ENCODE peak calls at places on chromosomes 5 and 9, in eight cellular contexts. A, T, O, B, W, F, J and H are unnamed samples.

GRCh38 chr9:95508968-95509850 is 7.6 kb downstream of the PTCH1 start:
- DNase-seq in A (peak), T (peak), O (peak), B (peak), W (peak), F (peak), J (peak), H (peak)

GRCh38 chr5:155079698-155080097 is 66.1 kb downstream of the KIF4B start:
- DNase-seq in A (no peak), T (no peak), O (no peak), B (no peak), W (no peak), F (no peak), J (no peak), H (no peak)

GRCh38 chr9:36132081-36132480 is 4.5 kb upstream of the GLIPR2 start:
- DNase-seq in A (no peak), T (no peak), O (no peak), B (no peak), W (no peak), F (no peak), J (no peak), H (no peak)

GRCh38 chr9:79201641-79202040 is 370.1 kb upstream of the TLE4 start:
- DNase-seq in A (no peak), T (no peak), O (no peak), B (no peak), W (no peak), F (no peak), J (no peak), H (no peak)

GRCh38 chr9:2765250-2765880 is 48.1 kb downstream of the KCNV2 start:
- DNase-seq in A (no peak), T (no peak), O (no peak), B (peak), W (no peak), F (no peak), J (no peak), H (peak)

GRCh38 chr5:54518146-54519082 is 855 bp downstream of the SNX18 start:
- DNase-seq in A (peak), T (no peak), O (no peak), B (no peak), W (peak), F (no peak), J (peak), H (peak)

GRCh38 chr5:57276353-57276752 is 102.5 kb downstream of the GPBP1 start:
- DNase-seq in A (no peak), T (no peak), O (no peak), B (no peak), W (no peak), F (no peak), J (no peak), H (peak)

GRCh38 chr9:22374021-22374420 is 72.6 kb upstream of the DMRTA1 start:
- DNase-seq in A (no peak), T (peak), O (no peak), B (no peak), W (no peak), F (no peak), J (no peak), H (no peak)

GRCh38 chr9:91164724-91165520 is 196.8 kb downstream of the AUH start:
- DNase-seq in A (no peak), T (no peak), O (no peak), B (no peak), W (peak), F (no peak), J (peak), H (peak)

GRCh38 chr5:106423109-106423897 is 1247.4 kb downstream of the EFNA5 start:
- DNase-seq in A (no peak), T (no peak), O (no peak), B (no peak), W (no peak), F (no peak), J (no peak), H (peak)

GRCh38 chr9:113682297-113682771 is 193.8 kb upstream of the ZNF618 start:
- DNase-seq in A (peak), T (no peak), O (peak), B (peak), W (no peak), F (peak), J (peak), H (peak)

GRCh38 chr5:156359452-156359851 is 32.5 kb downstream of the SGCD start:
- DNase-seq in A (no peak), T (no peak), O (no peak), B (no peak), W (no peak), F (no peak), J (no peak), H (peak)

GRCh38 chr9:131562032-131562959 is 17.0 kb downstream of the PRRT1B start:
- DNase-seq in A (peak), T (no peak), O (no peak), B (no peak), W (no peak), F (no peak), J (no peak), H (peak)

GRCh38 chr5:83167506-83167905 is 90.2 kb downstream of the XRCC4 start:
- DNase-seq in A (no peak), T (no peak), O (no peak), B (no peak), W (no peak), F (no peak), J (no peak), H (no peak)

GRCh38 chr5:84227221-84227620 is 157.5 kb downstream of the EDIL3 start:
- DNase-seq in A (no peak), T (no peak), O (no peak), B (no peak), W (no peak), F (no peak), J (no peak), H (no peak)